ENCODE peak calls at places on chromosome 22, in nine cellular contexts. D is osteoblast; G is pancreas; Q is body of pancreas; R is HCT116; V is brain microvascular endothelial cell; C is dorsolateral prefrontal cortex; I is tibial nerve; O is CD4-positive, alpha-beta T cell. P is an unnamed sample.

GRCh38 chr22:21921184-21921721 is 31.4 kb downstream of the PPM1F start:
- DNase-seq in G (no peak), R (no peak), V (no peak), D (peak), C (no peak), I (no peak), O (no peak), Q (no peak), P (no peak)

GRCh38 chr22:37455896-37456295 is 28.6 kb upstream of the ELFN2 start:
- DNase-seq in R (no peak), V (peak), Q (no peak), O (no peak), G (no peak), D (no peak), C (no peak), I (no peak), P (no peak)

GRCh38 chr22:28413612-28414011 is 266.0 kb downstream of the TTC28 start:
- DNase-seq in O (no peak), G (no peak), D (no peak), R (no peak), V (no peak), Q (no peak), C (no peak), I (no peak), P (no peak)

GRCh38 chr22:37739000-37739399 is 42.2 kb downstream of the TRIOBP start:
- DNase-seq in Q (peak), I (peak), O (no peak), D (peak), V (no peak), R (no peak), G (no peak), C (no peak), P (no peak)

GRCh38 chr22:20213833-20214708 is 54.0 kb downstream of the RTN4R start:
- DNase-seq in C (peak), V (no peak), I (no peak), D (no peak), Q (no peak), G (no peak), O (no peak), R (no peak), P (no peak)

GRCh38 chr22:17912942-17913704 is 111.2 kb downstream of the MICAL3 start:
- DNase-seq in D (no peak), V (no peak), O (no peak), R (no peak), Q (no peak), I (no peak), C (no peak), G (no peak), P (no peak)

GRCh38 chr22:37187891-37188761 is at the start of gene C1QTNF6:
- DNase-seq in I (no peak), D (peak), R (no peak), Q (no peak), V (no peak), C (no peak), G (no peak), O (no peak), P (peak)

GRCh38 chr22:25775501-25775900 is 33.5 kb downstream of the MYO18B start:
- DNase-seq in O (no peak), Q (no peak), G (no peak), I (no peak), C (no peak), D (peak), R (no peak), V (peak), P (no peak)

GRCh38 chr22:25759825-25760231 is 17.8 kb downstream of the MYO18B start:
- DNase-seq in G (no peak), O (no peak), C (no peak), Q (peak), V (peak), R (no peak), I (no peak), D (peak), P (peak)

GRCh38 chr22:36395922-36396321 is 8.2 kb upstream of the MYH9 start:
- DNase-seq in R (no peak), C (no peak), Q (no peak), D (peak), G (no peak), V (peak), I (no peak), O (no peak), P (peak)

GRCh38 chr22:41501209-41501608 is 32.3 kb downstream of the ACO2 start:
- DNase-seq in R (no peak), G (no peak), C (peak), O (peak), I (no peak), D (peak), Q (no peak), V (no peak), P (no peak)
- TF ChIP-seq CTCF in R (peak), G (no peak), C (peak), O (no peak), I (peak), D (peak), Q (peak), V (peak), P (no peak)

GRCh38 chr22:46007003-46007847 is 30.3 kb upstream of the WNT7B start:
- DNase-seq in I (no peak), C (no peak), D (peak), O (no peak), R (peak), G (peak), Q (peak), V (peak), P (peak)

GRCh38 chr22:46007848-46008261 is 30.9 kb upstream of the WNT7B start:
- DNase-seq in V (peak), Q (peak), O (no peak), C (no peak), I (peak), G (peak), R (no peak), D (peak), P (peak)

GRCh38 chr22:46008291-46008690 is 31.3 kb upstream of the WNT7B start:
- DNase-seq in R (no peak), V (no peak), I (no peak), G (no peak), Q (no peak), D (peak), C (no peak), O (no peak), P (no peak)

GRCh38 chr22:46004105-46004866 is 27.3 kb upstream of the WNT7B start:
- DNase-seq in R (no peak), O (no peak), D (peak), Q (no peak), G (peak), C (no peak), I (no peak), V (no peak), P (no peak)

DNA sequence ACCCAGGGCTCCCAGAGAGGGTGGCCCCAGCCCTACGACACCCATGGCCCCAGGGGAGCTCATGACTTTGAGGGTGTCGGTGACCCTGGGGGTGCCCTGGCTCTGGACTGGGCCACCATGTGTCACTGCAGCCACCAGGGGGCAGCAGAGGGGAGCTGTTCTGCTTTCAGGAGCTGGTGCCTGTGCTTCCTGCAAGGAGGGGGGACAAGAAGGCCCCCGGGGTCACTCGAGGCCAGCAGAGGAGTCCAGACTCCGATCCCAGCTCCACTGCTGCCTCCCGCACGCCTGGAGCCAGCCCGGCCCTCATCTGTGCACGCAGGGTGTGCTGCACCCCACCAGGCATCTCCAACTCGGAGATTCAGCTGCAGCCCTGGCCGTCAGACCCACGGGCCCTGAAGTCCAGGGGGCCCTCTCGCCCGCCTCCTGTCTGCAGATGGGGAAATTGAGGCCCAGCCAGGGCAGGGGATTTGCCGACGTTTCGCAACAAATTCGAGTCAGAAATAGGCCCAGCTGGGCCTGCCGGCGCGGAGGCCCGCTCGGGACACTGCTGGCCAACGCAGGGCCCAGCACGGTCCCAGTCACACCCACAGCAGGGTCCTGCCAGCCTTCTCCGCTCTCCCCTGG is 29.5 kb upstream of the WNT7B start:
- DNase-seq in Q (peak), O (peak), G (peak), V (peak), I (peak), C (peak), R (peak), D (peak), P (peak)
- H3K27ac ChIP-seq in Q (peak), O (no peak), G (peak), V (peak), I (peak), C (peak), R (peak), D (peak), P (peak)

GRCh38 chr22:44889233-44889878 is 120.4 kb downstream of the PHF21B start:
- DNase-seq in Q (no peak), R (no peak), D (no peak), G (no peak), C (no peak), I (no peak), V (no peak), O (no peak), P (no peak)
- TF ChIP-seq CTCF in Q (no peak), R (peak), D (no peak), G (no peak), C (no peak), I (no peak), V (no peak), O (no peak), P (no peak)

GRCh38 chr22:19115628-19116027 is 6.6 kb downstream of the DGCR2 start:
- DNase-seq in G (no peak), I (no peak), D (peak), V (no peak), Q (no peak), O (no peak), C (peak), R (no peak), P (no peak)
- H3K27ac ChIP-seq in G (no peak), I (no peak), D (no peak), V (no peak), Q (no peak), O (no peak), C (peak), R (no peak), P (peak)

DNA sequence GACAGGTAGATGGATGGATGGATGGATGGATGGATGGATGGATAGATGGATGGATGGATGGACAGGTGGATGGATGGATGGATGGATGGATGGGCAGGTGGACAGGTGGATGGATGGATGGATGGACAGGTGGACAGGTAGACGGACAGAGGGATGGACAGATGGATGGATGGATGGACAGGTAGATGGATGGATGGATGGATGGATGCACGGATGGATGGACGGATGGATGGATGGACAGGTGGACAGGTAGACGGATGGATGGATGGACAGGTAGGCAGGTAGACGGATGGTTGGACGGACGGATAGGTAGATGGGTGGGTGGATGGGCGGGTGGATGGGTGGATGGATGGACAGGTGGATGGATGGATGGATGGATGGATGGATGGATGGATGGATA is 24.3 kb downstream of the PDGFB start:
- DNase-seq in Q (no peak), O (no peak), G (no peak), C (no peak), R (no peak), D (no peak), I (no peak), V (no peak), P (no peak)
- TF ChIP-seq CTCF in Q (no peak), O (no peak), G (no peak), C (no peak), R (no peak), D (no peak), I (no peak), V (no peak), P (no peak)

P was measured in RWPE1.